ENCODE peak calls at places on chromosome 2, in eight cellular contexts. I is ovary; O is HAP-1; T is GM23248; A is A549; Q is CD8-positive, alpha-beta T cell; F is colonic mucosa; P is globus pallidus. B is an unnamed sample.

GRCh38 chr2:42493468-42493884 is 306 bp downstream of the KCNG3 start:
- DNase-seq in Q (no peak), I (no peak), F (no peak), O (no peak), P (no peak), T (no peak), A (no peak), B (no peak)

GRCh38 chr2:19028617-19029016 is 329.8 kb downstream of the OSR1 start:
- DNase-seq in T (no peak), F (no peak), I (no peak), P (no peak), A (no peak), Q (no peak), O (no peak), B (no peak)

GRCh38 chr2:113283704-113284284 is 5.1 kb upstream of the PAX8 start:
- DNase-seq in P (peak), T (peak), O (no peak), Q (no peak), A (peak), I (no peak), F (peak), B (no peak)

GRCh38 chr2:215613265-215613664 is 177.4 kb upstream of the FN1 start:
- DNase-seq in O (no peak), F (no peak), Q (no peak), T (no peak), P (no peak), I (no peak), A (no peak), B (no peak)

GRCh38 chr2:218896501-218897393 is 16.1 kb downstream of the WNT10A start:
- DNase-seq in P (no peak), F (peak), O (no peak), Q (peak), T (no peak), I (no peak), A (no peak), B (no peak)

GRCh38 chr2:154813636-154814035 is 115.1 kb downstream of the KCNJ3 start:
- DNase-seq in I (no peak), Q (no peak), O (no peak), F (no peak), P (peak), T (no peak), A (no peak), B (no peak)

GRCh38 chr2:56741601-56742102 is 557.9 kb downstream of the CCDC85A start:
- DNase-seq in P (no peak), O (no peak), T (peak), A (peak), F (no peak), Q (no peak), I (peak), B (peak)

GRCh38 chr2:228522276-228522675 is 340.8 kb upstream of the SPHKAP start:
- DNase-seq in Q (no peak), P (no peak), F (no peak), A (no peak), I (no peak), T (peak), O (no peak), B (no peak)

GRCh38 chr2:64330281-64330680 is 123.7 kb upstream of the LGALSL start:
- DNase-seq in T (peak), A (no peak), I (no peak), O (no peak), Q (no peak), F (no peak), P (no peak), B (no peak)

GRCh38 chr2:175690113-175690716 is 311.9 kb downstream of the LNPK start:
- DNase-seq in Q (no peak), A (peak), I (no peak), T (peak), F (peak), P (peak), O (peak), B (no peak)

GRCh38 chr2:207768168-207768890 is 1.4 kb downstream of the FZD5 start:
- DNase-seq in T (peak), Q (no peak), P (no peak), I (peak), A (peak), F (peak), O (no peak), B (peak)